ENCODE peak calls at places on chromosomes 2 and 18, in six cellular contexts. One of them, this sample, is unnamed.

GRCh38 chr2:62958206-62958605 is 92.4 kb upstream of the OTX1 start:
- DNase-seq in EL: no peak
- DNase-seq in hypothalamus: no peak
- DNase-seq in cerebellum: no peak
- DNase-seq in effector CD4-positive, alpha-beta T cell: no peak
- DNase-seq in mesenteric fat pad: no peak
- DNase-seq in this sample: no peak

GRCh38 chr2:9466147-9466683 is 8.1 kb upstream of the IAH1 start:
- DNase-seq in mesenteric fat pad: no peak
- DNase-seq in hypothalamus: no peak
- DNase-seq in EL: no peak
- DNase-seq in cerebellum: no peak
- DNase-seq in effector CD4-positive, alpha-beta T cell: no peak
- DNase-seq in this sample: no peak

GRCh38 chr2:64470921-64471320 is 17.0 kb downstream of the LGALSL start:
- DNase-seq in effector CD4-positive, alpha-beta T cell: no peak
- DNase-seq in cerebellum: no peak
- DNase-seq in hypothalamus: no peak
- DNase-seq in mesenteric fat pad: no peak
- DNase-seq in EL: no peak
- DNase-seq in this sample: no peak

GRCh38 chr2:76447294-76447693 is 736.6 kb upstream of the GCFC2 start:
- DNase-seq in mesenteric fat pad: no peak
- DNase-seq in cerebellum: no peak
- DNase-seq in hypothalamus: no peak
- DNase-seq in effector CD4-positive, alpha-beta T cell: no peak
- DNase-seq in EL: no peak
- DNase-seq in this sample: no peak

GRCh38 chr2:3035385-3036050 is 342.1 kb downstream of the EIPR1 start:
- DNase-seq in mesenteric fat pad: peak; percentile 53
- DNase-seq in EL: no peak
- DNase-seq in cerebellum: no peak
- DNase-seq in hypothalamus: no peak
- DNase-seq in effector CD4-positive, alpha-beta T cell: no peak
- DNase-seq in this sample: no peak

GRCh38 chr2:11500702-11501303 is 33.0 kb upstream of the GREB1 start:
- DNase-seq in cerebellum: no peak
- DNase-seq in effector CD4-positive, alpha-beta T cell: no peak
- DNase-seq in hypothalamus: no peak
- DNase-seq in mesenteric fat pad: no peak
- DNase-seq in EL: no peak
- DNase-seq in this sample: no peak

GRCh38 chr2:152251811-152252210 is 76.2 kb upstream of the STAM2 start:
- DNase-seq in effector CD4-positive, alpha-beta T cell: no peak
- DNase-seq in EL: no peak
- DNase-seq in cerebellum: no peak
- DNase-seq in mesenteric fat pad: no peak
- DNase-seq in hypothalamus: no peak
- DNase-seq in this sample: no peak

GRCh38 chr2:74119324-74119723 is 28.4 kb downstream of the BOLA3 start:
- DNase-seq in mesenteric fat pad: no peak
- DNase-seq in cerebellum: no peak
- DNase-seq in hypothalamus: no peak
- DNase-seq in effector CD4-positive, alpha-beta T cell: no peak
- DNase-seq in EL: peak; percentile 8
- DNase-seq in this sample: no peak

GRCh38 chr2:58432491-58433166 is 191.5 kb upstream of the FANCL start:
- DNase-seq in cerebellum: no peak
- DNase-seq in effector CD4-positive, alpha-beta T cell: no peak
- DNase-seq in mesenteric fat pad: no peak
- DNase-seq in hypothalamus: no peak
- DNase-seq in EL: no peak
- DNase-seq in this sample: no peak

GRCh38 chr2:86026744-86027065 is 79.0 kb downstream of the POLR1A start:
- DNase-seq in hypothalamus: no peak
- DNase-seq in mesenteric fat pad: no peak
- DNase-seq in cerebellum: no peak
- DNase-seq in EL: no peak
- DNase-seq in effector CD4-positive, alpha-beta T cell: no peak
- DNase-seq in this sample: no peak

GRCh38 chr2:236588932-236589331 is 19.3 kb downstream of the ACKR3 start:
- DNase-seq in effector CD4-positive, alpha-beta T cell: no peak
- DNase-seq in hypothalamus: no peak
- DNase-seq in EL: no peak
- DNase-seq in mesenteric fat pad: no peak
- DNase-seq in cerebellum: no peak
- DNase-seq in this sample: no peak

GRCh38 chr2:139099721-139100120 is 319.5 kb upstream of the NXPH2 start:
- DNase-seq in effector CD4-positive, alpha-beta T cell: no peak
- DNase-seq in hypothalamus: no peak
- DNase-seq in cerebellum: no peak
- DNase-seq in EL: no peak
- DNase-seq in mesenteric fat pad: no peak
- DNase-seq in this sample: no peak

GRCh38 chr18:27411911-27412310 is 226.8 kb upstream of the CHST9 start:
- DNase-seq in hypothalamus: no peak
- DNase-seq in EL: no peak
- DNase-seq in cerebellum: no peak
- DNase-seq in effector CD4-positive, alpha-beta T cell: no peak
- DNase-seq in mesenteric fat pad: no peak
- DNase-seq in this sample: no peak

GRCh38 chr2:176935543-176936102 is 277.0 kb upstream of the HNRNPA3 start:
- DNase-seq in hypothalamus: no peak
- DNase-seq in cerebellum: no peak
- DNase-seq in mesenteric fat pad: no peak
- DNase-seq in EL: no peak
- DNase-seq in effector CD4-positive, alpha-beta T cell: no peak
- DNase-seq in this sample: no peak

GRCh38 chr18:58303363-58303762 is 259.3 kb downstream of the NEDD4L start:
- DNase-seq in EL: no peak
- DNase-seq in effector CD4-positive, alpha-beta T cell: no peak
- DNase-seq in hypothalamus: no peak
- DNase-seq in mesenteric fat pad: no peak
- DNase-seq in cerebellum: no peak
- DNase-seq in this sample: no peak

GRCh38 chr2:84338069-84338468 is 121.0 kb downstream of the SUCLG1 start:
- DNase-seq in cerebellum: no peak
- DNase-seq in effector CD4-positive, alpha-beta T cell: no peak
- DNase-seq in EL: peak; percentile 75
- DNase-seq in mesenteric fat pad: no peak
- DNase-seq in hypothalamus: no peak
- DNase-seq in this sample: no peak

GRCh38 chr2:46126571-46126970 is 170.6 kb upstream of the EPAS1 start:
- DNase-seq in hypothalamus: no peak
- DNase-seq in EL: no peak
- DNase-seq in mesenteric fat pad: no peak
- DNase-seq in cerebellum: no peak
- DNase-seq in effector CD4-positive, alpha-beta T cell: no peak
- DNase-seq in this sample: no peak

GRCh38 chr18:49743296-49743567 is 70.1 kb downstream of the ACAA2 start:
- DNase-seq in effector CD4-positive, alpha-beta T cell: no peak
- DNase-seq in mesenteric fat pad: peak; percentile 49
- DNase-seq in EL: no peak
- DNase-seq in cerebellum: no peak
- DNase-seq in hypothalamus: no peak
- DNase-seq in this sample: no peak

GRCh38 chr2:861655-862355 is 88.8 kb upstream of the SNTG2 start:
- DNase-seq in effector CD4-positive, alpha-beta T cell: no peak
- DNase-seq in hypothalamus: no peak
- DNase-seq in EL: no peak
- DNase-seq in cerebellum: no peak
- DNase-seq in mesenteric fat pad: no peak
- DNase-seq in this sample: no peak

GRCh38 chr2:63819256-63819655 is 22.4 kb upstream of the UGP2 start:
- DNase-seq in mesenteric fat pad: no peak
- DNase-seq in EL: no peak
- DNase-seq in hypothalamus: no peak
- DNase-seq in effector CD4-positive, alpha-beta T cell: no peak
- DNase-seq in cerebellum: no peak
- DNase-seq in this sample: no peak

GRCh38 chr2:60531638-60532216 is 21.7 kb downstream of the BCL11A start:
- DNase-seq in EL: no peak
- DNase-seq in cerebellum: no peak
- DNase-seq in hypothalamus: no peak
- DNase-seq in mesenteric fat pad: no peak
- DNase-seq in effector CD4-positive, alpha-beta T cell: no peak
- DNase-seq in this sample: no peak

GRCh38 chr2:120956486-120957156 is 221.0 kb downstream of the GLI2 start:
- DNase-seq in cerebellum: no peak
- DNase-seq in hypothalamus: no peak
- DNase-seq in EL: no peak
- DNase-seq in effector CD4-positive, alpha-beta T cell: no peak
- DNase-seq in mesenteric fat pad: no peak
- DNase-seq in this sample: no peak

GRCh38 chr18:9827856-9828793 is 57.6 kb upstream of the TXNDC2 start:
- DNase-seq in cerebellum: no peak
- DNase-seq in mesenteric fat pad: no peak
- DNase-seq in hypothalamus: no peak
- DNase-seq in EL: peak; percentile 99
- DNase-seq in effector CD4-positive, alpha-beta T cell: no peak
- DNase-seq in this sample: no peak

GRCh38 chr18:57052759-57053158 is 94.1 kb upstream of the BOD1L2 start:
- DNase-seq in hypothalamus: no peak
- DNase-seq in EL: no peak
- DNase-seq in cerebellum: no peak
- DNase-seq in effector CD4-positive, alpha-beta T cell: no peak
- DNase-seq in mesenteric fat pad: no peak
- DNase-seq in this sample: no peak

GRCh38 chr2:99573624-99574251 is 83.9 kb upstream of the REV1 start:
- DNase-seq in effector CD4-positive, alpha-beta T cell: no peak
- DNase-seq in mesenteric fat pad: no peak
- DNase-seq in EL: no peak
- DNase-seq in cerebellum: peak; percentile 80
- DNase-seq in hypothalamus: no peak
- DNase-seq in this sample: no peak